ENCODE peak calls at places on chromosomes 13 and 19, in ten cellular contexts. C is mucosa of descending colon; I is lower leg skin; E is WTC11; D is PC-9; O is NT2/D1; Y is IMR-90; G is activated T-cell treated with anti-CD3 and anti-CD28 coated beads, Interleukin-2, amount 50 U/mL, for 72 hours; P is thoracic aorta; Q is stimulated activated CD4-positive, alpha-beta T cell treated with anti-CD3 and anti-CD28 coated beads, Interleukin-2, amount 100 ng/mL, for 48 hours. L is an unnamed sample.
A peak's percentile ranks its signal among the peaks of the same experiment; 100 is the strongest.

GRCh38 chr13:113879017-113879416 is 15.1 kb upstream of the GAS6 start:
- DNase-seq in C (no peak), I (no peak), E (no peak), D (no peak), O (no peak), Y (no peak), G (no peak), P (no peak), Q (no peak), L (no peak)

GRCh38 chr19:38989066-38989605 is 13.6 kb upstream of the FBXO17 start:
- DNase-seq in C (no peak), I (no peak), E (peak; percentile 68), D (peak; percentile 79), O (no peak), Y (no peak), G (no peak), P (no peak), Q (no peak), L (no peak)

GRCh38 chr13:97743946-97744345 is 209.5 kb upstream of the IPO5 start:
- DNase-seq in C (no peak), I (no peak), E (no peak), D (no peak), O (no peak), Y (no peak), G (no peak), P (no peak), Q (no peak), L (no peak)

GRCh38 chr13:47241446-47241845 is 344.6 kb upstream of the HTR2A start:
- DNase-seq in C (no peak), I (no peak), E (peak; percentile 46), D (no peak), O (no peak), Y (no peak), G (no peak), P (no peak), Q (no peak), L (no peak)

GRCh38 chr13:110574161-110574560 is 12.6 kb upstream of the RAB20 start:
- DNase-seq in C (no peak), I (no peak), E (no peak), D (no peak), O (no peak), Y (no peak), G (no peak), P (no peak), Q (no peak), L (no peak)

GRCh38 chr13:94583926-94584325 is 12.0 kb downstream of the TGDS start:
- DNase-seq in C (no peak), I (no peak), E (no peak), D (no peak), O (no peak), Y (no peak), G (no peak), P (no peak), Q (no peak), L (no peak)

GRCh38 chr19:6216996-6217751 is 62.6 kb downstream of the MLLT1 start:
- DNase-seq in C (no peak), I (no peak), E (peak; percentile 48), D (no peak), O (peak; percentile 95), Y (peak; percentile 13), G (no peak), P (no peak), Q (no peak), L (peak; percentile 74)

GRCh38 chr19:10416380-10417257 is 3.7 kb upstream of the PDE4A start:
- DNase-seq in C (peak; percentile 92), I (peak; percentile 64), E (peak; percentile 97), D (peak; percentile 93), O (peak; percentile 80), Y (peak; percentile 90), G (peak; percentile 99), P (peak; percentile 68), Q (peak; percentile 99), L (peak; percentile 85)